ENCODE peak calls at places on chromosomes 4 and X, in seven cellular contexts. B is posterior cingulate gyrus, T is Right ventricle myocardium superior, S is heart left ventricle, M is NCI-H1694, E is cardiac fibroblast, D is NCI-H2081. U is an unnamed sample.

GRCh38 chr4:131044368-131044767 is 1948.4 kb downstream of the C4orf33 start:
- DNase-seq in D (no peak), M (no peak), T (no peak), B (no peak), S (no peak), E (no peak), U (no peak)

GRCh38 chr4:36884151-36884550 is 360.4 kb upstream of the NWD2 start:
- DNase-seq in M (no peak), B (no peak), E (no peak), S (no peak), D (no peak), T (no peak), U (no peak)

GRCh38 chr4:15035152-15035551 is 32.9 kb downstream of the CPEB2 start:
- DNase-seq in S (no peak), M (no peak), B (no peak), E (peak; percentile 49), T (no peak), D (no peak), U (no peak)

GRCh38 chrX:5113128-5113527 is 1115.5 kb downstream of the NLGN4X start:
- DNase-seq in E (peak; percentile 29), S (no peak), M (no peak), D (peak; percentile 60), T (no peak), B (no peak), U (no peak)

GRCh38 chrX:31099536-31100090 is 27.8 kb upstream of the FTHL17 start:
- DNase-seq in E (peak; percentile 48), M (no peak), S (no peak), D (no peak), T (no peak), B (no peak), U (no peak)

GRCh38 chr4:24656906-24657305 is 72.6 kb upstream of the DHX15 start:
- DNase-seq in B (no peak), S (no peak), M (no peak), D (no peak), E (no peak), T (no peak), U (no peak)

GRCh38 chr4:20249333-20249732 is 2.4 kb upstream of the SLIT2 start:
- DNase-seq in B (no peak), S (no peak), E (peak; percentile 80), M (peak; percentile 4), D (peak; percentile 43), T (no peak), U (no peak)

GRCh38 chr4:73707918-73708577 is 32.3 kb upstream of the CXCL8 start:
- DNase-seq in B (no peak), S (peak; percentile 31), E (peak; percentile 95), M (no peak), D (no peak), T (peak; percentile 61), U (no peak)

GRCh38 chrX:112832481-112833095 is 8.0 kb downstream of the AMOT start:
- DNase-seq in E (no peak), D (peak; percentile 22), S (no peak), M (no peak), B (peak; percentile 80), T (no peak), U (no peak)

GRCh38 chr4:82551734-82552133 is 10.1 kb downstream of the TMEM150C start:
- DNase-seq in B (no peak), S (no peak), D (no peak), T (no peak), M (no peak), E (no peak), U (no peak)

GRCh38 chrX:41703574-41704029 is 14.8 kb downstream of the GPR34 start:
- DNase-seq in T (no peak), E (no peak), D (no peak), S (no peak), B (no peak), M (no peak), U (no peak)

GRCh38 chr4:130238121-130238520 is 1142.2 kb downstream of the C4orf33 start:
- DNase-seq in S (no peak), D (no peak), M (no peak), E (peak; percentile 53), T (no peak), B (no peak), U (no peak)

GRCh38 chrX:132165651-132166050 is 37.8 kb upstream of the FRMD7 start:
- DNase-seq in T (no peak), B (no peak), M (no peak), E (peak; percentile 9), D (no peak), S (no peak), U (no peak)

GRCh38 chrX:153620576-153620975 is 21.6 kb upstream of the CCNQ start:
- DNase-seq in T (no peak), B (no peak), S (no peak), E (no peak), D (no peak), M (no peak), U (no peak)

GRCh38 chr4:102825261-102826071 is 1.9 kb downstream of the UBE2D3 start:
- DNase-seq in B (no peak), S (peak; percentile 48), D (peak; percentile 49), T (no peak), E (peak; percentile 82), M (peak; percentile 10), U (no peak)

GRCh38 chrX:637660-638481 is 7.3 kb downstream of the SHOX start:
- DNase-seq in S (no peak), D (no peak), E (peak; percentile 5), T (no peak), M (no peak), B (no peak), U (no peak)

GRCh38 chr4:68250151-68250930 is 4.8 kb upstream of the TMPRSS11B start:
- DNase-seq in D (no peak), S (no peak), T (no peak), B (no peak), M (no peak), E (no peak), U (no peak)

GRCh38 chrX:10423716-10424115 is 196.7 kb downstream of the MID1 start:
- DNase-seq in T (no peak), S (no peak), D (no peak), B (no peak), M (no peak), E (no peak), U (no peak)

GRCh38 chr4:158644755-158645154 is 26.9 kb downstream of the C4orf46 start:
- DNase-seq in T (no peak), B (no peak), E (no peak), D (no peak), S (no peak), M (no peak), U (no peak)

GRCh38 chr4:72084587-72085011 is 52.8 kb downstream of the NPFFR2 start:
- DNase-seq in E (no peak), D (no peak), T (no peak), S (no peak), B (no peak), M (no peak), U (no peak)